ENCODE peak calls at places on chromosomes 7 and 10, in seven cellular contexts. C is NAMALWA, F is RWPE1, I is neuronal stem cell, V is putamen, D is activated T-cell treated with anti-CD3 and anti-CD28 coated beads for 4 hours, S is renal cortical epithelial cell. P is an unnamed sample.

GRCh38 chr7:98470131-98470985 is 69.5 kb upstream of the BAIAP2L1 start:
- DNase-seq in C (no peak), F (peak), I (peak), V (no peak), D (no peak), S (no peak), P (peak)

GRCh38 chr10:99235469-99235871 is at the start of gene HPSE2:
- DNase-seq in C (no peak), F (no peak), I (no peak), V (no peak), D (no peak), S (no peak), P (no peak)

GRCh38 chr7:74203157-74203556 is 6.6 kb upstream of the LAT2 start:
- DNase-seq in C (peak), F (peak), I (peak), V (no peak), D (no peak), S (peak), P (peak)

GRCh38 chr7:85529197-85529596 is 342.3 kb upstream of the SEMA3D start:
- DNase-seq in C (no peak), F (no peak), I (no peak), V (no peak), D (no peak), S (peak), P (no peak)

GRCh38 chr10:130647341-130647740 is 511.1 kb downstream of the GLRX3 start:
- DNase-seq in C (no peak), F (no peak), I (no peak), V (no peak), D (no peak), S (no peak), P (no peak)

GRCh38 chr7:122652851-122653250 is 46.1 kb downstream of the RNF133 start:
- DNase-seq in C (no peak), F (no peak), I (no peak), V (no peak), D (no peak), S (peak), P (no peak)

GRCh38 chr10:42755028-42755451 is 27.6 kb upstream of the BMS1 start:
- DNase-seq in C (no peak), F (no peak), I (no peak), V (no peak), D (no peak), S (no peak), P (peak)

GRCh38 chr7:95536656-95537311 is 51.0 kb downstream of the ASB4 start:
- DNase-seq in C (no peak), F (no peak), I (no peak), V (no peak), D (no peak), S (no peak), P (no peak)

GRCh38 chr10:36021096-36021495 is 379.0 kb upstream of the FZD8 start:
- DNase-seq in C (no peak), F (no peak), I (no peak), V (no peak), D (no peak), S (peak), P (no peak)

GRCh38 chr10:80684217-80684616 is 146.5 kb downstream of the SH2D4B start:
- DNase-seq in C (peak), F (peak), I (no peak), V (peak), D (no peak), S (peak), P (peak)

GRCh38 chr10:3347413-3348147 is 175.0 kb upstream of the PITRM1 start:
- DNase-seq in C (no peak), F (no peak), I (no peak), V (no peak), D (no peak), S (no peak), P (no peak)

GRCh38 chr7:103989785-103990775 is 622 bp upstream of the RELN start:
- DNase-seq in C (no peak), F (no peak), I (peak), V (no peak), D (no peak), S (peak), P (peak)

GRCh38 chr7:141221007-141221612 is 147.2 kb downstream of the TMEM178B start:
- DNase-seq in C (peak), F (no peak), I (peak), V (no peak), D (no peak), S (peak), P (no peak)

GRCh38 chr10:100315603-100316002 is 14.4 kb downstream of the PKD2L1 start:
- DNase-seq in C (no peak), F (no peak), I (no peak), V (no peak), D (no peak), S (no peak), P (no peak)

GRCh38 chr7:97116308-97116707 is 1.2 kb upstream of the SDHAF3 start:
- DNase-seq in C (peak), F (no peak), I (no peak), V (no peak), D (no peak), S (no peak), P (no peak)

GRCh38 chr7:140225562-140226249 is 48.9 kb upstream of the KDM7A start:
- DNase-seq in C (no peak), F (no peak), I (no peak), V (no peak), D (no peak), S (no peak), P (peak)

GRCh38 chr7:135704074-135704473 is 23.9 kb downstream of the SLC13A4 start:
- DNase-seq in C (peak), F (no peak), I (no peak), V (no peak), D (no peak), S (no peak), P (no peak)

GRCh38 chr7:83701744-83702143 is 52.8 kb upstream of the SEMA3E start:
- DNase-seq in C (no peak), F (no peak), I (no peak), V (no peak), D (no peak), S (no peak), P (no peak)

GRCh38 chr10:44779511-44779910 is 131.6 kb upstream of the TMEM72 start:
- DNase-seq in C (no peak), F (no peak), I (no peak), V (peak), D (no peak), S (no peak), P (no peak)

GRCh38 chr7:46281071-46281470 is 360.0 kb upstream of the IGFBP3 start:
- DNase-seq in C (no peak), F (peak), I (no peak), V (no peak), D (no peak), S (peak), P (no peak)

GRCh38 chr10:34216348-34216908 is 598.7 kb downstream of the PARD3 start:
- DNase-seq in C (no peak), F (no peak), I (no peak), V (no peak), D (no peak), S (no peak), P (no peak)

GRCh38 chr7:138738551-138739335 is 37.6 kb upstream of the SVOPL start:
- DNase-seq in C (peak), F (peak), I (peak), V (peak), D (peak), S (peak), P (peak)